ENCODE peak calls at places on chromosomes 2 and 18, in eight cellular contexts. One of them, this sample, is unnamed.

GRCh38 chr2:203340791-203341487 is 12.7 kb downstream of the ABI2 start:
- DNase-seq in NB4: no peak
- DNase-seq in fibroblast of lung: peak; percentile 39
- DNase-seq in right lobe of liver: no peak
- DNase-seq in choroid plexus epithelial cell: peak; percentile 82
- DNase-seq in cardiac fibroblast: peak; percentile 85
- DNase-seq in endothelial cell of umbilical vein: peak; percentile 81
- DNase-seq in IMR-90: peak; percentile 69
- DNase-seq in this sample: peak; percentile 31

GRCh38 chr2:78718483-78718882 is 307.0 kb upstream of the REG3G start:
- DNase-seq in choroid plexus epithelial cell: peak; percentile 59
- DNase-seq in IMR-90: no peak
- DNase-seq in endothelial cell of umbilical vein: no peak
- DNase-seq in right lobe of liver: no peak
- DNase-seq in cardiac fibroblast: peak; percentile 15
- DNase-seq in NB4: no peak
- DNase-seq in fibroblast of lung: no peak
- DNase-seq in this sample: no peak

GRCh38 chr2:148554459-148555247 is 89.9 kb upstream of the EPC2 start:
- DNase-seq in endothelial cell of umbilical vein: no peak
- DNase-seq in fibroblast of lung: no peak
- DNase-seq in choroid plexus epithelial cell: no peak
- DNase-seq in cardiac fibroblast: peak; percentile 31
- DNase-seq in IMR-90: no peak
- DNase-seq in NB4: peak; percentile 17
- DNase-seq in right lobe of liver: no peak
- DNase-seq in this sample: no peak

GRCh38 chr18:13369756-13370510 is 151.4 kb downstream of the LDLRAD4 start:
- DNase-seq in NB4: no peak
- DNase-seq in choroid plexus epithelial cell: peak; percentile 20
- DNase-seq in right lobe of liver: no peak
- DNase-seq in fibroblast of lung: no peak
- DNase-seq in endothelial cell of umbilical vein: no peak
- DNase-seq in IMR-90: no peak
- DNase-seq in cardiac fibroblast: no peak
- DNase-seq in this sample: peak; percentile 59

GRCh38 chr2:238875531-238876231 is 27.8 kb downstream of the TWIST2 start:
- DNase-seq in NB4: no peak
- DNase-seq in cardiac fibroblast: no peak
- DNase-seq in IMR-90: no peak
- DNase-seq in endothelial cell of umbilical vein: no peak
- DNase-seq in choroid plexus epithelial cell: no peak
- DNase-seq in fibroblast of lung: peak; percentile 70
- DNase-seq in right lobe of liver: peak; percentile 40
- DNase-seq in this sample: peak; percentile 38

GRCh38 chr2:7011376-7012083 is 94.3 kb downstream of the RNF144A start:
- DNase-seq in fibroblast of lung: peak; percentile 56
- DNase-seq in IMR-90: no peak
- DNase-seq in NB4: no peak
- DNase-seq in cardiac fibroblast: peak; percentile 92
- DNase-seq in choroid plexus epithelial cell: peak; percentile 96
- DNase-seq in right lobe of liver: no peak
- DNase-seq in endothelial cell of umbilical vein: no peak
- DNase-seq in this sample: peak; percentile 93

GRCh38 chr2:27016801-27017325 is 15.9 kb upstream of the TMEM214 start:
- DNase-seq in cardiac fibroblast: peak; percentile 86
- DNase-seq in fibroblast of lung: peak; percentile 80
- DNase-seq in IMR-90: peak; percentile 77
- DNase-seq in choroid plexus epithelial cell: peak; percentile 90
- DNase-seq in endothelial cell of umbilical vein: peak; percentile 63
- DNase-seq in NB4: peak; percentile 81
- DNase-seq in right lobe of liver: peak; percentile 76
- DNase-seq in this sample: peak; percentile 81

GRCh38 chr2:55087930-55088329 is 37.7 kb upstream of the RTN4 start:
- DNase-seq in NB4: no peak
- DNase-seq in right lobe of liver: no peak
- DNase-seq in cardiac fibroblast: no peak
- DNase-seq in endothelial cell of umbilical vein: no peak
- DNase-seq in IMR-90: no peak
- DNase-seq in fibroblast of lung: no peak
- DNase-seq in choroid plexus epithelial cell: peak; percentile 34
- DNase-seq in this sample: peak; percentile 26

GRCh38 chr2:18630101-18630500 is 40.7 kb upstream of the NT5C1B start:
- DNase-seq in IMR-90: peak; percentile 71
- DNase-seq in cardiac fibroblast: peak; percentile 81
- DNase-seq in right lobe of liver: no peak
- DNase-seq in endothelial cell of umbilical vein: no peak
- DNase-seq in fibroblast of lung: peak; percentile 19
- DNase-seq in choroid plexus epithelial cell: peak; percentile 69
- DNase-seq in NB4: no peak
- DNase-seq in this sample: peak; percentile 11

DNA sequence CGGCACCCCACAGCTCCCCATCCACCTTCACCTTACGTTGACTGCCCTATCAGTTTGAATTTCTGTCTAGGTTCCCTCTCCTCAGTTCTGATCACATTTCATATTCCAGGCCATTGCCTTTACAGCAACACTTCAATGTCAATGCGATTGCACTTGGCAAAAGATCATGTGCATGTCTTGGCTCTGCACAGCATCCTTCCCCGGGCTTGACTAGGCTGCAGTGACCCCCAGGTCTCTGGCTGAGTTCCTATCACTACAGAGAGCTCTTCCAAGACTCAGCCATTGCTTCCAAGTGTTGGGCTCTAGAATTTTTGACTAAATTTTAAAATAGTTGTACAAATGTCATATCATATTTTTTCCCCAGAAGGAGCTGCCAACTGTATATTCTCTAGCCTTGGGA is 103.9 kb upstream of the NEDD4L start:
- DNase-seq in endothelial cell of umbilical vein: no peak
- DNase-seq in choroid plexus epithelial cell: no peak
- DNase-seq in fibroblast of lung: no peak
- DNase-seq in NB4: no peak
- DNase-seq in cardiac fibroblast: no peak
- DNase-seq in IMR-90: no peak
- DNase-seq in right lobe of liver: no peak
- DNase-seq in this sample: no peak
- H3K4me3 ChIP-seq in endothelial cell of umbilical vein: no peak overlapping the region
- H3K4me3 ChIP-seq in choroid plexus epithelial cell: no peak overlapping the region
- H3K4me3 ChIP-seq in fibroblast of lung: no peak overlapping the region
- H3K4me3 ChIP-seq in NB4: no peak overlapping the region
- H3K4me3 ChIP-seq in cardiac fibroblast: no peak overlapping the region
- H3K4me3 ChIP-seq in IMR-90: no peak overlapping the region
- H3K4me3 ChIP-seq in right lobe of liver: no peak overlapping the region
- H3K4me3 ChIP-seq in this sample: no peak overlapping the region

GRCh38 chr2:36060133-36060532 is 295.4 kb upstream of the CRIM1 start:
- DNase-seq in NB4: no peak
- DNase-seq in IMR-90: no peak
- DNase-seq in fibroblast of lung: no peak
- DNase-seq in choroid plexus epithelial cell: no peak
- DNase-seq in right lobe of liver: no peak
- DNase-seq in cardiac fibroblast: no peak
- DNase-seq in endothelial cell of umbilical vein: peak; percentile 1
- DNase-seq in this sample: no peak
- TF ChIP-seq CTCF in NB4: no peak
- TF ChIP-seq CTCF in IMR-90: no peak
- TF ChIP-seq CTCF in fibroblast of lung: no peak
- TF ChIP-seq CTCF in choroid plexus epithelial cell: no peak
- TF ChIP-seq CTCF in right lobe of liver: no peak
- TF ChIP-seq CTCF in cardiac fibroblast: no peak
- TF ChIP-seq CTCF in endothelial cell of umbilical vein: no peak
- TF ChIP-seq CTCF in this sample: no peak

GRCh38 chr2:25387479-25388449 is 46.0 kb upstream of the DNMT3A start:
- DNase-seq in cardiac fibroblast: no peak
- DNase-seq in IMR-90: no peak
- DNase-seq in right lobe of liver: no peak
- DNase-seq in choroid plexus epithelial cell: no peak
- DNase-seq in NB4: no peak
- DNase-seq in endothelial cell of umbilical vein: no peak
- DNase-seq in fibroblast of lung: no peak
- DNase-seq in this sample: no peak
- H3K4me3 ChIP-seq in cardiac fibroblast: no peak overlapping the region
- H3K4me3 ChIP-seq in IMR-90: no peak overlapping the region
- H3K4me3 ChIP-seq in right lobe of liver: no peak overlapping the region
- H3K4me3 ChIP-seq in choroid plexus epithelial cell: no peak overlapping the region
- H3K4me3 ChIP-seq in NB4: no peak overlapping the region
- H3K4me3 ChIP-seq in endothelial cell of umbilical vein: no peak overlapping the region
- H3K4me3 ChIP-seq in fibroblast of lung: no peak overlapping the region
- H3K4me3 ChIP-seq in this sample: no peak overlapping the region

GRCh38 chr2:160379399-160379798 is 114.2 kb downstream of the RBMS1 start:
- DNase-seq in NB4: peak; percentile 52
- DNase-seq in right lobe of liver: no peak
- DNase-seq in IMR-90: peak; percentile 96
- DNase-seq in endothelial cell of umbilical vein: no peak
- DNase-seq in cardiac fibroblast: peak; percentile 92
- DNase-seq in fibroblast of lung: peak; percentile 97
- DNase-seq in choroid plexus epithelial cell: peak; percentile 94
- DNase-seq in this sample: peak; percentile 98

GRCh38 chr2:160381425-160381951 is 112.1 kb downstream of the RBMS1 start:
- DNase-seq in cardiac fibroblast: peak; percentile 78
- DNase-seq in NB4: peak; percentile 78
- DNase-seq in right lobe of liver: no peak
- DNase-seq in endothelial cell of umbilical vein: peak; percentile 70
- DNase-seq in choroid plexus epithelial cell: peak; percentile 64
- DNase-seq in fibroblast of lung: peak; percentile 68
- DNase-seq in IMR-90: peak; percentile 52
- DNase-seq in this sample: peak; percentile 70

GRCh38 chr2:160377204-160377995 is 116.2 kb downstream of the RBMS1 start:
- DNase-seq in fibroblast of lung: peak; percentile 50
- DNase-seq in IMR-90: peak; percentile 50
- DNase-seq in NB4: no peak
- DNase-seq in choroid plexus epithelial cell: peak; percentile 69
- DNase-seq in endothelial cell of umbilical vein: no peak
- DNase-seq in right lobe of liver: no peak
- DNase-seq in cardiac fibroblast: peak; percentile 54
- DNase-seq in this sample: peak; percentile 53

GRCh38 chr2:160380613-160381012 is 113.0 kb downstream of the RBMS1 start:
- DNase-seq in cardiac fibroblast: no peak
- DNase-seq in endothelial cell of umbilical vein: peak; percentile 33
- DNase-seq in NB4: no peak
- DNase-seq in IMR-90: no peak
- DNase-seq in right lobe of liver: no peak
- DNase-seq in fibroblast of lung: no peak
- DNase-seq in choroid plexus epithelial cell: no peak
- DNase-seq in this sample: no peak

DNA sequence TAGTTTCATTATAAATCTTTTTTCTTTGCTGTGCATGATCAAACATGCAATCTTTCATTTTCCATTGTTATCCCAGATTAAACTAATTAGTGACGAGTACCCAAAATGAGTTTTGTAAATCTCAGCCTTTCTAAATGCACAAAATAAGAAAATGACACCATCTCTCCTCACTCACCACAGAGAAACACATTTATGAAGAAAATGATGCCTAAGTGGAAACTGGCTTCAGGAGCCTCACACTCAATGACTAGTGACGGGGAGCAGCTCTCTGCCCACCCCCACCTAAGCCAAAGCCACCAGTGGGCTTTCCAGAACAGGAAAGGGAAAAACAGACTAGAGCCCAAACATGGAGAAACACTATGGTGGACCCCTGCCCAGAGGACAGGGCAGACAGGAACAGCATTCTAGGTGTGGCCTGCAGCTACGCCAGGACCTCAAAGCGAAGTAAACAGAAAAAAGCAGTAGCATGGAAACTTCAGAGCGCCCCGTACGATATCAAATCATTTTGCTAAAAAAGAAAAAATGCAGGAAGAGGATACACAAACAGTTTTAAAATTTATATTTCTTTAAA is 113.5 kb downstream of the RBMS1 start:
- DNase-seq in choroid plexus epithelial cell: no peak
- DNase-seq in NB4: no peak
- DNase-seq in right lobe of liver: no peak
- DNase-seq in endothelial cell of umbilical vein: no peak
- DNase-seq in IMR-90: no peak
- DNase-seq in fibroblast of lung: no peak
- DNase-seq in cardiac fibroblast: no peak
- DNase-seq in this sample: no peak
- TF ChIP-seq CTCF in choroid plexus epithelial cell: no peak
- TF ChIP-seq CTCF in NB4: no peak
- TF ChIP-seq CTCF in right lobe of liver: no peak
- TF ChIP-seq CTCF in endothelial cell of umbilical vein: no peak
- TF ChIP-seq CTCF in IMR-90: no peak
- TF ChIP-seq CTCF in fibroblast of lung: no peak
- TF ChIP-seq CTCF in cardiac fibroblast: no peak
- TF ChIP-seq CTCF in this sample: no peak

DNA sequence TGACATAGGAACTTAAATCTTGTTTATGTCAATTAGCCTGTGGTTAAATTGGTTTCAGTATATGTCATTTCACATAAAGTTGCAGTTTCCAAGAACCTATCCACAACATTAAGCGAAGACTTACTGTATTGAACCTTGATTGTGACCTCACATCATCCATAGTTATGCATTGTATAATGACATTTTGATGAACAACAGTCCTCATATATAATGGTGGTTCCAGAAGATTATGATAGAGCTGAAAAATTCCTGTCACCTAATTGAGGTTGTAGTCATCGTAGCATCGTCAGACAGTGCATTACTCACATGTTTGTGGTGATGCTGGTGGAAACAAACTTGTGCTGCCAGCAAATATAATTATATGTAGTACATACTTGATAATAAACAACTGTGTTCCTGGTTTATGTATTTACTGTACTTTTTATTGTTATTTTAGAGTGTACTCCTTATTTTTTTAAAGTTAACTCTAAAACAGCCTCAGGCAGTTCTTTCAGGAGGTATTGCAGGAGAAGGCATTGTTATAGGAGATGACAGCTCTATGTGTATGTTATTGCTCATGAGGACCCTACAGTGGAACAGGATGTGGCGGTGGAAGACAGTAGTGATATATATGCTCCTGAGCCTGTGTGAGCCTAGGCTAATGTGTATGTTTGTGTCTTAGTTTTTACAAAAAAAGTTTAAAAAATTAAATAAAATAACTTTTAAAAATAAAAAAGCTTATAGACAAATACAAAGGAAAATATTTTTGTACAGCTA is 56.6 kb downstream of the UBE2E3 start:
- DNase-seq in endothelial cell of umbilical vein: no peak
- DNase-seq in NB4: no peak
- DNase-seq in IMR-90: peak; percentile 80
- DNase-seq in choroid plexus epithelial cell: peak; percentile 80
- DNase-seq in fibroblast of lung: peak; percentile 64
- DNase-seq in right lobe of liver: no peak
- DNase-seq in cardiac fibroblast: peak; percentile 85
- DNase-seq in this sample: peak; percentile 87
- H3K4me3 ChIP-seq in endothelial cell of umbilical vein: no peak overlapping the region
- H3K4me3 ChIP-seq in NB4: no peak overlapping the region
- H3K4me3 ChIP-seq in IMR-90: no peak overlapping the region
- H3K4me3 ChIP-seq in choroid plexus epithelial cell: no peak overlapping the region
- H3K4me3 ChIP-seq in fibroblast of lung: no peak overlapping the region
- H3K4me3 ChIP-seq in right lobe of liver: no peak overlapping the region
- H3K4me3 ChIP-seq in cardiac fibroblast: no peak overlapping the region
- H3K4me3 ChIP-seq in this sample: no peak overlapping the region

This sample was measured in fibroblast of villous mesenchyme.